ENCODE peak calls at places on chromosomes 5 and 9, in six cellular contexts. O is neuronal stem cell, P is H1, C is H9, J is mesenchymal stem cell, N is trophoblast cell. K is an unnamed sample. For H3K9me3, the result is how much of the 10 kb centered on the place peaks cover.

GRCh38 chr5:100777680-100778281 is 125.3 kb downstream of the ST8SIA4 start:
- DNase-seq in O (no peak), P (no peak), C (no peak), J (peak), N (no peak), K (peak)

GRCh38 chr9:134686896-134687295 is 45.3 kb downstream of the COL5A1 start:
- DNase-seq in O (no peak), P (no peak), C (no peak), J (no peak), N (no peak), K (no peak)

GRCh38 chr9:107760469-107761242 is 271.1 kb upstream of the KLF4 start:
- DNase-seq in O (no peak), P (no peak), C (no peak), J (no peak), N (no peak), K (no peak)

GRCh38 chr9:131951905-131952304 is 127.8 kb downstream of the MED27 start:
- DNase-seq in O (no peak), P (no peak), C (no peak), J (peak), N (no peak), K (peak)

GRCh38 chr9:81637276-81637675 is 52.1 kb downstream of the TLE1 start:
- DNase-seq in O (no peak), P (no peak), C (no peak), J (no peak), N (no peak), K (peak)

GRCh38 chr9:38437193-38437823 is 13.1 kb upstream of the IGFBPL1 start:
- DNase-seq in O (no peak), P (no peak), C (no peak), J (peak), N (no peak), K (peak)

GRCh38 chr5:68290260-68290674 is 74.7 kb downstream of the PIK3R1 start:
- DNase-seq in O (no peak), P (no peak), C (no peak), J (peak), N (no peak), K (peak)

GRCh38 chr9:115810166-115810565 is 343.4 kb upstream of the PAPPA start:
- DNase-seq in O (no peak), P (no peak), C (no peak), J (no peak), N (no peak), K (no peak)

GRCh38 chr5:132264546-132265335 is 7.2 kb downstream of the PDLIM4 start:
- DNase-seq in O (no peak), P (peak), C (peak), J (no peak), N (no peak), K (no peak)

GRCh38 chr5:163943546-163943945 is 438.1 kb downstream of the MAT2B start:
- DNase-seq in O (no peak), P (no peak), C (no peak), J (peak), N (no peak), K (peak)

GRCh38 chr5:164959761-164960160 is 1454.3 kb downstream of the MAT2B start:
- DNase-seq in O (no peak), P (no peak), C (no peak), J (no peak), N (no peak), K (no peak)

GRCh38 chr5:13831236-13831810 is 113.2 kb downstream of the DNAH5 start:
- DNase-seq in O (no peak), P (no peak), C (no peak), J (peak), N (no peak), K (peak)

GRCh38 chr5:177067491-177067890 is 19.2 kb upstream of the FGFR4 start:
- DNase-seq in O (no peak), P (no peak), C (no peak), J (no peak), N (peak), K (no peak)

GRCh38 chr9:127316586-127317383 is 52.2 kb downstream of the GARNL3 start:
- DNase-seq in O (no peak), P (no peak), C (no peak), J (no peak), N (no peak), K (peak)

GRCh38 chr9:134332266-134332665 is 6.0 kb downstream of the RXRA start:
- DNase-seq in O (no peak), P (no peak), C (no peak), J (no peak), N (no peak), K (no peak)

GRCh38 chr9:27654629-27655285 is 81.5 kb upstream of the C9orf72 start:
- DNase-seq in O (no peak), P (no peak), C (no peak), J (no peak), N (no peak), K (no peak)

GRCh38 chr9:83403864-83404263 is 134.3 kb downstream of the FRMD3 start:
- DNase-seq in O (peak), P (no peak), C (no peak), J (no peak), N (peak), K (no peak)

GRCh38 chr9:86303316-86303975 is 21.1 kb upstream of the ISCA1 start:
- DNase-seq in O (no peak), P (no peak), C (no peak), J (peak), N (no peak), K (peak)

GRCh38 chr5:135040331-135041144 is 6.5 kb upstream of the PITX1 start:
- DNase-seq in O (no peak), P (peak), C (peak), J (no peak), N (peak), K (no peak)

GRCh38 chr5:114055318-114055788 is 306.5 kb upstream of the KCNN2 start:
- DNase-seq in O (peak), P (peak), C (peak), J (peak), N (no peak), K (peak)

GRCh38 chr5:174571662-174572397 is 152.6 kb upstream of the MSX2 start:
- DNase-seq in O (no peak), P (no peak), C (peak), J (peak), N (peak), K (peak)

GRCh38 chr5:32115985-32116384 is 58.1 kb downstream of the GOLPH3 start:
- DNase-seq in O (no peak), P (no peak), C (no peak), J (no peak), N (no peak), K (no peak)

DNA sequence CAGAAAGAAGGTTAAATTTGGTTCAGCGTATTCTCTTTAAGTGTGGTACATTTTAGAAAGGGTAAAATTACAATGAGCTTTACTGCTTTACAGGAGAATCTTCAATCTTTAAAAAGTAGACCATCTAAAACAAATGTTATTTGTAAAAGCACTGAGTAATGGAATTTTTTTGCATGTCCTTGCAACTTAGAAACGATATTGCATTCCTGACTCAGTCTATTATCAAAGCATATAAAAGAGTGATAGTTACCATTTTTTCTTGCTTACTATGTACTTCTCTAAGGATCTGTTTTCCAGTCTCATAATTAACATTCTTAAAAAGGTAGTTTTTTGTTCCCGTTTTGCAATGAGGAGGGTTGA is 55.5 kb upstream of the TNFAIP8 start:
- DNase-seq in O (no peak), P (no peak), C (no peak), J (no peak), N (no peak), K (no peak)
- H3K4ac ChIP-seq in O (no peak), P (no peak), C (no peak), J (no peak), N (no peak), K (no peak)

GRCh38 chr9:96762562-96762961 is 15.3 kb downstream of the ZNF510 start:
- DNase-seq in O (no peak), P (no peak), C (no peak), J (no peak), N (no peak), K (no peak)
- H3K9me3 ChIP-seq in O (under half), P (half or more), C (half or more), J (half or more), N (under half), K (half or more)

GRCh38 chr5:74261906-74262305 is 378.6 kb downstream of the ENC1 start:
- DNase-seq in O (no peak), P (no peak), C (no peak), J (no peak), N (no peak), K (peak)

GRCh38 chr5:74266836-74267235 is 373.7 kb downstream of the ENC1 start:
- DNase-seq in O (no peak), P (no peak), C (no peak), J (no peak), N (no peak), K (no peak)

GRCh38 chr5:74259572-74259971 is 381.0 kb downstream of the ENC1 start:
- DNase-seq in O (no peak), P (no peak), C (peak), J (no peak), N (no peak), K (no peak)

GRCh38 chr5:74266132-74266531 is 374.4 kb downstream of the ENC1 start:
- DNase-seq in O (no peak), P (no peak), C (no peak), J (no peak), N (no peak), K (no peak)

GRCh38 chr5:74262810-74263209 is 377.7 kb downstream of the ENC1 start:
- DNase-seq in O (no peak), P (no peak), C (no peak), J (no peak), N (no peak), K (no peak)
- H3K4ac ChIP-seq in O (no peak), P (no peak), C (no peak), J (no peak), N (no peak), K (no peak)

GRCh38 chr9:137757613-137758029 is 120.0 kb upstream of the CACNA1B start:
- DNase-seq in O (no peak), P (no peak), C (no peak), J (peak), N (no peak), K (peak)
- H3K9me3 ChIP-seq in O (under half), P (under half), C (under half), J (under half), N (under half), K (under half)

DNA sequence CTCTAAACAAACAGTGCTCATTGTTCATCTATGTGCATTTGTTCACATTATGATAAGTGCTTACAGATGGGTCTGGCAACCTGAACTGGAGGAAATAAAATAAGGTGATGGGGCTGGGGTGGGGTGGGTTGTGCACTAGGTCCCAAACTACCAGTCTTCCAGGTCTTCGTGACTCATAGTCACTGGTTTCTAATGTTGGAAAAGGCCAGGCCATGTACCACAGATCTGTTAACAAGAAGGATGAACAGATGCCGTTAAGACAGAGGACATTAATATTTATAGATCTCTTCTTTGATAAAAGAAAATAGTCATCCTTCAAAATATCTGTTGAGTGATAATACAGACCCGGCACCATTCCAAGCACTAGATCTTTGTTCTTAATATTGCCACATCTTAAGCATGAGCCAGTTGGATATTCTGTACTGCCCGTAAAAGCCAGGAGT is 71.4 kb upstream of the STARD4 start:
- DNase-seq in O (no peak), P (no peak), C (no peak), J (peak), N (peak), K (peak)
- H3K4ac ChIP-seq in O (no peak), P (no peak), C (no peak), J (no peak), N (no peak), K (no peak)

DNA sequence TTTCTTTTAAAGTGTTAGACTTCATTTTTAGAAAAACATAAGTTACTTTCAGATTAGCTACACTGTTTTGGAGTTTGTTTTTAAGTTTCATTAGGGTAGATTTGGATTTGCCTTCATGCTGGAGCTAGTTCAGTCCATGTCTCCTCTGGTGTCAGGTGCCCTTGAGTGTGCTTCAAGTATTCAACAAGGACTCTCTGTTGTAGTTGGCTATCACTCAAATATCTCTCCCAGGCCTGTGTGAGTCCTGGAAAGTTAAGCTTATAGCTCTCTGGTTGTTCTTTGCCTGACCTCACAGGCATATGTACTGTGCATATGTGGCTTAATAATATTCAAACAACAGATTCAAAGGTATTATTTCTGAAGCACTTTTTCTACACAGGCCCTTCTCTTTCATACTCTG is 45.4 kb downstream of the PTBP3 start:
- DNase-seq in O (no peak), P (no peak), C (no peak), J (no peak), N (no peak), K (peak)
- H3K9me3 ChIP-seq in O (under half), P (under half), C (under half), J (under half), N (under half), K (under half)

GRCh38 chr9:23361096-23361495 is 464.9 kb downstream of the ELAVL2 start:
- DNase-seq in O (no peak), P (no peak), C (no peak), J (no peak), N (no peak), K (no peak)
- H3K4ac ChIP-seq in O (no peak), P (no peak), C (no peak), J (no peak), N (no peak), K (no peak)

GRCh38 chr5:180847053-180847452 is 14.0 kb downstream of the ZFP62 start:
- DNase-seq in O (no peak), P (no peak), C (no peak), J (no peak), N (no peak), K (no peak)
- H3K9me3 ChIP-seq in O (half or more), P (half or more), C (half or more), J (under half), N (under half), K (half or more)

K was measured in IMR-90.